ENCODE peak calls at places on chromosome 11, in nine cellular contexts. A is body of pancreas; M is brain microvascular endothelial cell; O is CD8-positive, alpha-beta memory T cell; R is CD8-positive, alpha-beta T cell; K is neuronal stem cell; F is pancreas; X is right cardiac atrium; Z is prostate gland. T is an unnamed sample. For H3K27me3, the result is how much of the 10 kb centered on the place peaks cover.

GRCh38 chr11:266676-267439 is 11.3 kb upstream of the NLRP6 start:
- DNase-seq in A (no peak), M (no peak), O (peak), R (peak), K (no peak), F (no peak), X (peak), Z (no peak), T (no peak)

GRCh38 chr11:71324788-71325417 is 72.5 kb upstream of the SHANK2 start:
- DNase-seq in A (no peak), M (no peak), O (no peak), R (no peak), K (no peak), F (no peak), X (no peak), Z (no peak), T (no peak)

GRCh38 chr11:18046116-18046777 is at the start of gene TPH1:
- DNase-seq in A (peak), M (peak), O (no peak), R (no peak), K (peak), F (peak), X (peak), Z (peak), T (no peak)

GRCh38 chr11:5291207-5291838 is 10.4 kb downstream of the OR51B4 start:
- DNase-seq in A (no peak), M (peak), O (no peak), R (no peak), K (no peak), F (no peak), X (no peak), Z (no peak), T (no peak)

GRCh38 chr11:62494246-62494645 is 52.4 kb downstream of the AHNAK start:
- DNase-seq in A (no peak), M (no peak), O (no peak), R (no peak), K (no peak), F (no peak), X (no peak), Z (no peak), T (no peak)

GRCh38 chr11:110939471-110939870 is 227.2 kb upstream of the ARHGAP20 start:
- DNase-seq in A (no peak), M (no peak), O (no peak), R (no peak), K (no peak), F (no peak), X (no peak), Z (no peak), T (no peak)

GRCh38 chr11:6357222-6357621 is 33.1 kb upstream of the SMPD1 start:
- DNase-seq in A (peak), M (peak), O (no peak), R (no peak), K (no peak), F (no peak), X (peak), Z (no peak), T (peak)

GRCh38 chr11:31813961-31814868 is 3.1 kb upstream of the PAX6 start:
- DNase-seq in A (no peak), M (no peak), O (no peak), R (no peak), K (no peak), F (peak), X (no peak), Z (no peak), T (no peak)

GRCh38 chr11:44939673-44940072 is 11.0 kb downstream of the TP53I11 start:
- DNase-seq in A (no peak), M (no peak), O (no peak), R (peak), K (no peak), F (no peak), X (peak), Z (no peak), T (no peak)

GRCh38 chr11:21552910-21553309 is 640.0 kb upstream of the ANO5 start:
- DNase-seq in A (no peak), M (no peak), O (no peak), R (no peak), K (no peak), F (no peak), X (no peak), Z (no peak), T (no peak)

DNA sequence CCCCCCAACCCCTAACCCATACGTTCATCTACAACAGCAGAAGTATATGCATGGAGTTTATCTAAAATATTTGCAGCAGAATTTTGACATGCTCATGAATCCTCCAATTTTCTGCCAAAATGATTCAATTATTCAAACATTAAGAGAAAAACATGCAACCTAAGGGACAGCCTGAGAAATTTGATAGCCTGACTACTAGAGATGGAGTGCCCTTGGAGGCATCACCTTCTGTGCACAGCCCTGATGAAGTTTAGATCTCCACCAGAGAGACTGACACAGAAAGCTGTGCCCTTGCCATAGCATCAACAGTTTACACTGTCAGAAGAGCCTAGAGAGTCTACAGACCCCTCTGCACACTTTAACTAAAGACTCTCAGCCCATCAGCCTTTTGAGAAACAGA is 217.7 kb downstream of the LUZP2 start:
- DNase-seq in A (no peak), M (no peak), O (no peak), R (no peak), K (no peak), F (no peak), X (no peak), Z (no peak), T (no peak)
- H3K27me3 ChIP-seq in A (under half), M (under half), O (under half), R (under half), K (under half), F (under half), X (under half), Z (under half), T (under half)

GRCh38 chr11:133930767-133931448 is 25.9 kb downstream of the IGSF9B start:
- DNase-seq in A (no peak), M (no peak), O (no peak), R (no peak), K (no peak), F (no peak), X (no peak), Z (no peak), T (no peak)
- H3K27ac ChIP-seq in A (no peak), M (no peak), O (no peak), R (no peak), K (no peak), F (no peak), X (no peak), Z (no peak), T (no peak)

DNA sequence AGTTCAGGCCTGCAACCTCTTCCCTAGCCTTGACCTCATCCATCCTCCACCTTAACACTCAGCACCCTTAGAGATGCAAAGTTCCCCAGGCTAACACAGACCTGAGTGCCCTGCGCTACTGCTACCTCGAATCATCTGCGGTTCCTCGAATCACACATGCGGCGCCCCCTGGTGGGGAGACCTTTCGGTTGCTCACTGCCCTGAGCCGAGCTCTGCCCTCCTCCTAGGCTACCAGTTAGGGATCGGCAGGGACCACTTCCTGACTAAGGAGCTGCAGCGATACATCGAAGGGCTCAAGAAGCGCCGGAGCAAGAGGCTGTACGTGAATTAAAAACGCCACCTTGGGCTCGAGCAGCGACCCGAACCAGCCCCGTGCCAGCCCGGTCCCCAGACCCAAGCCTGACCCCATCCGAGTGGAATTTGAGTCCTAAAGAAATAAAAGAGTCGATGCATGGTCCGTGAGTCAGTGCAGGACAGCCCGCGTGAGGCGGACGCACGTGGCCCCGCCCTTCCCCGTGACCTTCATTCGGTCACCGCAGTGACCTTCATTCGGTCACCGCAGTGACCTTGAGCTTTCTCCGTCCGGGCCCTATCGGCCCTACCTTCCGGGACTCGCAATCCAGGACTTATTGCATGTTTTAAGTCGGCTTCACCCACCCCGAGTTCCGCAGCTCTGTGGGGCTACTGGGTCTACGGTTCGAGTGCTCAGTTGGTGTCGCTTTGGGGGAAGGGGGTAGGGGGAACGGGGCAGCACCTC is 830 bp upstream of the ESRRA start:
- DNase-seq in A (peak), M (peak), O (peak), R (peak), K (peak), F (peak), X (peak), Z (peak), T (peak)
- H3K4me3 ChIP-seq in A (peak), M (peak), O (peak), R (peak), K (peak), F (peak), X (peak), Z (peak), T (peak)

GRCh38 chr11:19512621-19513020 is 200.0 kb upstream of the NAV2 start:
- DNase-seq in A (no peak), M (no peak), O (no peak), R (no peak), K (no peak), F (no peak), X (no peak), Z (no peak), T (no peak)
- H3K27me3 ChIP-seq in A (under half), M (under half), O (under half), R (under half), K (under half), F (under half), X (under half), Z (under half), T (under half)

GRCh38 chr11:36751996-36752395 is 154.0 kb upstream of the RAG2 start:
- DNase-seq in A (no peak), M (no peak), O (no peak), R (no peak), K (no peak), F (no peak), X (no peak), Z (no peak), T (no peak)

GRCh38 chr11:36753960-36754359 is 155.9 kb upstream of the RAG2 start:
- DNase-seq in A (no peak), M (no peak), O (no peak), R (no peak), K (no peak), F (no peak), X (no peak), Z (no peak), T (no peak)

GRCh38 chr11:36750349-36750748 is 152.3 kb upstream of the RAG2 start:
- DNase-seq in A (peak), M (no peak), O (no peak), R (no peak), K (no peak), F (no peak), X (no peak), Z (no peak), T (no peak)

GRCh38 chr11:36748856-36749255 is 150.8 kb upstream of the RAG2 start:
- DNase-seq in A (no peak), M (no peak), O (no peak), R (no peak), K (no peak), F (no peak), X (no peak), Z (no peak), T (no peak)

DNA sequence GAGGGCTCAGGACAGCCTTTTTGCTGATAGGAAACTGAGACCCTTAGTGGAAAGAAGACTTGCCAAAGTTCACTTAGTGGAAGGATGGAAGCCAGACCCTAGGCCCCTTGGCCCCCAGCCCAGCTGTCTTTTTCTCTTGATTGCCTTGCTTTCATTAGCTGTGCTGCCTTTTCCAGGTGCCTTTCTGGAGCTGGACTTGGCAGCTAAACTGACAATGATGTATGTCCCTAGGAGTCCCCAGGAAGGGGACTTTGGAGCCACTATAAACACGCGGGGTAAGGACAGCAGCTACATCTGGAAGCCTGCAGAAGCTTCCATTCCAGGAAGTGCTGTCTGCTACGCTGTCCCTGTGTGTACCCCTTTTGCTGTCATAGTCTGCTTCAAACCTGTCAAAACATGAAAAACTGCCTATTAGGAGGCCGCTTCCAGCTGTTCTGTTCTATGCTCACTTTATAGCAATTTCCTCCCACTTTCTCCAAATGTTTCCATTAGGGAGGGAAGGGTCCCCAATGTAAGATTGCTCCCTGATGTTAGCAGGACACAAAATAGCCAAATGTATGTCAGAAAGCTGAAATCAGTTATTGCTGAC is 153.3 kb upstream of the RAG2 start:
- DNase-seq in A (no peak), M (no peak), O (no peak), R (no peak), K (no peak), F (no peak), X (no peak), Z (no peak), T (no peak)
- H3K27ac ChIP-seq in A (no peak), M (no peak), O (no peak), R (no peak), K (no peak), F (no peak), X (no peak), Z (no peak), T (no peak)

GRCh38 chr11:64643927-64644326 is 52.9 kb downstream of the SLC22A12 start:
- DNase-seq in A (no peak), M (no peak), O (no peak), R (no peak), K (no peak), F (no peak), X (no peak), Z (no peak), T (no peak)
- H3K4me3 ChIP-seq in A (no peak), M (no peak), O (no peak), R (no peak), K (peak), F (no peak), X (peak), Z (no peak), T (peak)

GRCh38 chr11:76210920-76211851 is 4.9 kb upstream of the WNT11 start:
- DNase-seq in A (no peak), M (no peak), O (no peak), R (peak), K (no peak), F (no peak), X (peak), Z (no peak), T (no peak)

GRCh38 chr11:76208438-76208828 is 2.1 kb upstream of the WNT11 start:
- DNase-seq in A (no peak), M (no peak), O (no peak), R (no peak), K (no peak), F (no peak), X (no peak), Z (no peak), T (no peak)

GRCh38 chr11:76208829-76209670 is 2.7 kb upstream of the WNT11 start:
- DNase-seq in A (peak), M (peak), O (peak), R (peak), K (peak), F (peak), X (peak), Z (peak), T (peak)

GRCh38 chr11:76209671-76209955 is 3.3 kb upstream of the WNT11 start:
- DNase-seq in A (no peak), M (no peak), O (no peak), R (no peak), K (no peak), F (no peak), X (peak), Z (no peak), T (no peak)

GRCh38 chr11:76209956-76210885 is 3.9 kb upstream of the WNT11 start:
- DNase-seq in A (peak), M (peak), O (peak), R (peak), K (peak), F (peak), X (peak), Z (peak), T (peak)
- H3K27me3 ChIP-seq in A (under half), M (half or more), O (under half), R (under half), K (half or more), F (under half), X (under half), Z (under half), T (under half)

GRCh38 chr11:12251651-12252560 is 125.5 kb upstream of the PARVA start:
- DNase-seq in A (no peak), M (no peak), O (no peak), R (no peak), K (no peak), F (no peak), X (no peak), Z (no peak), T (no peak)

GRCh38 chr11:12248330-12248729 is 129.0 kb upstream of the PARVA start:
- DNase-seq in A (peak), M (no peak), O (no peak), R (no peak), K (no peak), F (peak), X (peak), Z (peak), T (peak)

GRCh38 chr11:12246989-12247388 is 130.4 kb upstream of the PARVA start:
- DNase-seq in A (no peak), M (no peak), O (no peak), R (no peak), K (no peak), F (no peak), X (peak), Z (no peak), T (no peak)

GRCh38 chr11:12247543-12248287 is 129.7 kb upstream of the PARVA start:
- DNase-seq in A (no peak), M (no peak), O (no peak), R (no peak), K (no peak), F (no peak), X (peak), Z (no peak), T (no peak)

DNA sequence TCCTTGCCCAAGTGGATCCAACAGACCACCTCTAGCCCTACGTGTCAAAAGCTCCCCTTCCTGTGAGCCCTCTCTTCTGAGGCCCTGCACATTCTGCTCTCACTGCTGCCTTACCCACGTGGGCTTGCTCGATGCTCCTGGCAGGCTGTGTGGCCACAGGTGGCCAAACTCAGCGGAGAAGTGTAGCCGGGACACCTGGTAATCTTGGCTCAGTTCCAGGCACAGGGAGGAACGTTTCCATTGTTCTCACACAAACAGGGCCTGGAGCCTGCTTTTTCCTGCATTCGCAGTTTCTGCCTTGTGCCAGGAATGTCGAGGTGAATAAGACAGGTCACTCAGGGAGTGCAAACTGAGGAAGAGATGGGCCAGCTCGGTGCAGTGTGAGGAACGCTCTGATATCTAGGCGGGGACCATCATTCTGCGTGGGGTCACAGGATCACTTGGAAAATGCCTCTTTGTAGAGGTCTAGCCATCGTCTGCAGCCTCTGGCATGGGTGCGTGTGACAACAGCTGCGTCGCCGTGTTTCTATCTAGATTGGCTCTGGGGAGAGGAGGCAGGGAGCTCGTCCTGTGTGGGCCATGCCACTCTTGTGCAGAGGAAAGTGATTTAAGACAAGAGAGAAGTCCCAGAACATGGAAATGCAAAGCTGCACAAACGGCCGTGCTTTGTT is 127.6 kb upstream of the PARVA start:
- DNase-seq in A (peak), M (no peak), O (no peak), R (no peak), K (no peak), F (peak), X (no peak), Z (peak), T (peak)
- H3K27ac ChIP-seq in A (peak), M (no peak), O (no peak), R (no peak), K (no peak), F (peak), X (no peak), Z (peak), T (peak)

DNA sequence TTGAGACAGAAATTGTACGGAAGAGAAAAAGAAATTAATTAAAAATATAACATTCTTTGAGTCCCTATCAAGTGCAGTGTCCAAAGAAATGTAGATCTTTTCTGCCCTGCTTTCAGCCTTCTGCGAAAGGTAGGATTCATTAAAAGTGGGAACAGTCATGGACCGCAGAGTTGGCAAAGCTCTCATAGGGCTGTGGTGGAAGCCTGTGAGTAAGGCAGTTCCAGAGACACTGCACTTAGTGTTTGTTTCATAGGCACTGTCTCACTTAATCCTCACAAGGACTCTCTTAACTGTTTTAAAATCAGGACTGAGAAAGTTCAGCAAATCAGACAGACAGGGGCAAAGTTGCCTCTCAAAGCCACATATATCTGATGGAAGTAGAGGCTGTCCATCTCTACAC is 5.5 kb downstream of the MRGPRX2 start:
- DNase-seq in A (no peak), M (no peak), O (no peak), R (no peak), K (no peak), F (no peak), X (no peak), Z (no peak), T (no peak)
- H3K4me3 ChIP-seq in A (no peak), M (no peak), O (no peak), R (no peak), K (no peak), F (no peak), X (no peak), Z (no peak), T (no peak)

T was measured in breast epithelium.